ENCODE peak calls at places on chromosomes 11 and 22, in six cellular contexts. R is neuronal stem cell, H is IMR-90, I is mesenchymal stem cell, K is H9, S is H1. C is an unnamed sample.

GRCh38 chr11:68970921-68971636 is 9.7 kb downstream of the MRGPRD start:
- DNase-seq in R (no peak), H (no peak), I (no peak), K (peak), S (no peak), C (no peak)

GRCh38 chr11:66333220-66333877 is 2.9 kb downstream of the RIN1 start:
- DNase-seq in R (no peak), H (no peak), I (no peak), K (no peak), S (no peak), C (no peak)

GRCh38 chr11:24356501-24356900 is 140.4 kb upstream of the LUZP2 start:
- DNase-seq in R (no peak), H (peak), I (no peak), K (no peak), S (no peak), C (no peak)

GRCh38 chr11:88535266-88535665 is 197.7 kb upstream of the CTSC start:
- DNase-seq in R (no peak), H (peak), I (peak), K (no peak), S (no peak), C (no peak)

GRCh38 chr22:40594924-40595323 is 41.6 kb downstream of the MRTFA start:
- DNase-seq in R (no peak), H (peak), I (no peak), K (no peak), S (no peak), C (peak)

GRCh38 chr11:73528877-73529530 is 68.9 kb downstream of the FAM168A start:
- DNase-seq in R (no peak), H (no peak), I (no peak), K (no peak), S (no peak), C (no peak)

GRCh38 chr11:1199689-1200610 is 22.9 kb upstream of the MUC5B start:
- DNase-seq in R (no peak), H (no peak), I (no peak), K (peak), S (no peak), C (no peak)

GRCh38 chr11:70108250-70108649 is 30.1 kb downstream of the ANO1 start:
- DNase-seq in R (no peak), H (peak), I (peak), K (no peak), S (no peak), C (no peak)

GRCh38 chr11:4514196-4514595 is 30.8 kb upstream of the OR52M1 start:
- DNase-seq in R (no peak), H (no peak), I (no peak), K (no peak), S (no peak), C (no peak)

GRCh38 chr11:45603930-45604682 is 61.3 kb downstream of the CHST1 start:
- DNase-seq in R (peak), H (no peak), I (no peak), K (no peak), S (no peak), C (no peak)

GRCh38 chr11:5938603-5938965 is 3.5 kb upstream of the OR56A3 start:
- DNase-seq in R (no peak), H (no peak), I (no peak), K (no peak), S (no peak), C (peak)

GRCh38 chr22:44248926-44249325 is 63.8 kb downstream of the SHISAL1 start:
- DNase-seq in R (no peak), H (no peak), I (no peak), K (no peak), S (no peak), C (no peak)

GRCh38 chr22:44730034-44730433 is 22.3 kb upstream of the ARHGAP8 start:
- DNase-seq in R (no peak), H (no peak), I (no peak), K (no peak), S (no peak), C (no peak)

GRCh38 chr11:18321622-18321990 is 334 bp downstream of the HPS5 start:
- DNase-seq in R (no peak), H (no peak), I (no peak), K (no peak), S (no peak), C (peak)

GRCh38 chr11:1728931-1729691 is 21.3 kb downstream of the IFITM10 start:
- DNase-seq in R (no peak), H (no peak), I (no peak), K (no peak), S (no peak), C (no peak)

GRCh38 chr22:45376703-45377102 is 36.7 kb downstream of the SMC1B start:
- DNase-seq in R (no peak), H (no peak), I (no peak), K (no peak), S (no peak), C (no peak)

GRCh38 chr11:117072517-117073218 is 25.6 kb downstream of the SIK3 start:
- DNase-seq in R (no peak), H (peak), I (peak), K (no peak), S (no peak), C (peak)

GRCh38 chr11:12249590-12250260 is 127.6 kb upstream of the PARVA start:
- DNase-seq in R (no peak), H (no peak), I (no peak), K (no peak), S (no peak), C (no peak)

GRCh38 chr22:17774206-17774927 is at the start of gene BID:
- DNase-seq in R (no peak), H (peak), I (peak), K (no peak), S (no peak), C (no peak)
- H3K4ac ChIP-seq in R (peak), H (peak), I (no peak), K (no peak), S (peak), C (no peak)

GRCh38 chr11:100240051-100240450 is 447.0 kb upstream of the ARHGAP42 start:
- DNase-seq in R (no peak), H (no peak), I (no peak), K (no peak), S (no peak), C (no peak)
- H2AFZ ChIP-seq in R (no peak), H (no peak), I (no peak), K (no peak), S (no peak), C (no peak)

DNA sequence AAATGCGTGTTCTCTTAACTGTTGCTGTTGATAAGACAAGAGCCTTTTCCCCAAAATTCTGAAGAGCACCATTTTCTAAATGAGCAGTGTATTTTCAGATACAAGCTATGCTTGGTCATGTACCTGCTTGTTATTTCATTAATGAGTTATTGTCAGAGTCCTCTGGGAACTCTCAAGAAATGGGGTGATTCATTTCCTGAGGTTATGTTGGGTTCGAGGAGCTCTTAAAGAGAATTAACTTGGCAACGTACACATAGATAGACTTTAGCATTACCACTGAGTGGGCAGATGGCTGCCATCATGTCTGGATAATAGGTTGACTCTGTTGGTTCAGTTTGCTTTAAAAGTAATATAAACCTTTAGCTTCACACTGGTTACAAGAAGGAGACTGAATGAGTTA is 87.9 kb upstream of the SORL1-AS1 start:
- DNase-seq in R (no peak), H (no peak), I (peak), K (no peak), S (no peak), C (no peak)
- H3K4me2 ChIP-seq in R (no peak), H (no peak), I (no peak), K (no peak), S (no peak), C (no peak)

GRCh38 chr11:10302744-10303557 is 1.9 kb upstream of the ADM start:
- DNase-seq in R (peak), H (peak), I (peak), K (peak), S (no peak), C (peak)
- H3K4ac ChIP-seq in R (no peak), H (peak), I (peak), K (no peak), S (no peak), C (peak)

DNA sequence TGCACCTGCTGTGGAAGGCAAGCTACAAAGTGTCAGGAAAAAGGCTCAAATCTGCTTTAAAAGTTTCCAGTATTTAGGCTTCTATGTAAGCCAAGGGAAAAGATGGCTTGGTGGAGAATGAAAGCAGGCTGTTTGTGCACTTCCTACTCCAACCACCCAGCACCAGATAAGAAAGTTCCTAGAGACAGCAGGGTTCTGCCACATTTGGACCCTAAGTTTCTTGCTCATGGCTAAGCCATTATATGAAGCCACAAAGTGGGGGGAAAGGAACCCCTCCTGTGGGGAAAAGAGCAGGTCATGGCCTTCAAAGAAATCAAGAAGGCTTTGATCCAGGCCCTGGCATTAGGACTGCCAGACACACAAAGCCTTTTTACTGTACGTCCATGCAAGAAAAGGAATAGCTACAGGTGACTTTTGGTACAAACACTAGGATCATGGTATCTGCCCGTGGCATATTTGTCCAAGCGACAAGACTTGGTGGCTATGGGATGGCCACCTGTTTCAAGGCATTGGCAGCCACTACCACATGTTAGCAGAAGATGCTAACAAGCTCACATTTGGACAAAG is 41.1 kb upstream of the GLYAT start:
- DNase-seq in R (no peak), H (no peak), I (no peak), K (no peak), S (no peak), C (no peak)
- H2AFZ ChIP-seq in R (no peak), H (no peak), I (no peak), K (no peak), S (no peak), C (no peak)

DNA sequence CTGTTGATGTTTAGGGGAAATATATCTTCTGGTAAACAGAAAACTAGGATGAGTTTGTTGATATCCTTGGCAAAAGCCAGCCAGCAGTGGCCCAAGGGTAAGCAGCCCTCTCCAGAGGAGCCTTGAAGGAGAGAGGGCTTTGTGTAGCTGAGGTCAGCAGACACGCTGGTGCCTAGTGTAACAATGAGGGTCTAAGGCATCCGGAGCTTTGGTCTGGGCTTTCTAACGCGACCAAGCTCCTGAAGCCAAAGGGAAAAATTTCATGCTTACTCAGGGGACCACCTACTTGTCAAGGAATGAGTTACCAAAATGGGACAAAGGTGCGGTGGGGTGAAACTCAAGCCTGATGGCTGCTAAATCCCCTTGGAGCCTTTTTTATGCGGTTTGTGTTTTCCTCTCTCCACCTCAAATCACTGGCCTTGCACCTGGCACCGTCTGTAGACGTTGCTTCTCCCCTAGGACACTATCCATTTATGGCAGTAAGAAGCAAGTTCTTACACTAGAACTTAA is 134.9 kb downstream of the DBX1 start:
- DNase-seq in R (no peak), H (no peak), I (no peak), K (peak), S (no peak), C (no peak)
- H3K4me2 ChIP-seq in R (no peak), H (no peak), I (no peak), K (peak), S (peak), C (peak)

GRCh38 chr22:47738472-47739013 is 976.1 kb downstream of the TBC1D22A start:
- DNase-seq in R (no peak), H (no peak), I (no peak), K (no peak), S (no peak), C (no peak)

GRCh38 chr22:47739616-47740015 is 977.2 kb downstream of the TBC1D22A start:
- DNase-seq in R (no peak), H (no peak), I (no peak), K (no peak), S (no peak), C (no peak)

GRCh38 chr22:47736166-47737034 is 974.0 kb downstream of the TBC1D22A start:
- DNase-seq in R (no peak), H (no peak), I (no peak), K (no peak), S (no peak), C (no peak)

GRCh38 chr22:47740109-47740805 is 977.8 kb downstream of the TBC1D22A start:
- DNase-seq in R (no peak), H (no peak), I (no peak), K (no peak), S (no peak), C (no peak)

GRCh38 chr22:47739216-47739615 is 976.8 kb downstream of the TBC1D22A start:
- DNase-seq in R (no peak), H (no peak), I (no peak), K (no peak), S (no peak), C (no peak)
- H3K4ac ChIP-seq in R (no peak), H (no peak), I (no peak), K (no peak), S (no peak), C (no peak)

GRCh38 chr11:131980878-131981668 is 610.7 kb downstream of the NTM start:
- DNase-seq in R (no peak), H (no peak), I (peak), K (no peak), S (no peak), C (no peak)
- H2AFZ ChIP-seq in R (no peak), H (no peak), I (peak), K (no peak), S (no peak), C (no peak)